ENCODE peak calls at places on chromosomes 3 and 15, in six cellular contexts. B is mucosa of descending colon, E is neural progenitor cell, H is Karpas-422, N is right lobe of liver, C is fibroblast of lung. L is an unnamed sample.

GRCh38 chr3:51538115-51538458 is 432 bp upstream of the RAD54L2 start:
- DNase-seq in B (no peak), E (no peak), H (peak; percentile 65), N (no peak), C (peak; percentile 18), L (no peak)

GRCh38 chr3:89353465-89353864 is 246.0 kb downstream of the EPHA3 start:
- DNase-seq in B (no peak), E (no peak), H (no peak), N (no peak), C (peak; percentile 51), L (peak; percentile 51)

GRCh38 chr15:68230157-68231100 is 901 bp upstream of the CLN6 start:
- DNase-seq in B (no peak), E (no peak), H (no peak), N (no peak), C (no peak), L (no peak)

GRCh38 chr15:65355173-65355982 is 22.4 kb downstream of the IGDCC3 start:
- DNase-seq in B (no peak), E (peak; percentile 98), H (no peak), N (no peak), C (no peak), L (no peak)

GRCh38 chr15:94847325-94847724 is 616.0 kb downstream of the MCTP2 start:
- DNase-seq in B (no peak), E (no peak), H (no peak), N (no peak), C (no peak), L (no peak)

GRCh38 chr3:44184319-44184953 is 57.2 kb upstream of the TOPAZ1 start:
- DNase-seq in B (no peak), E (peak; percentile 45), H (no peak), N (no peak), C (no peak), L (peak; percentile 39)

GRCh38 chr3:66163222-66163621 is 57.6 kb upstream of the SLC25A26 start:
- DNase-seq in B (no peak), E (no peak), H (no peak), N (no peak), C (no peak), L (no peak)

GRCh38 chr3:104909188-104909587 is 457.5 kb upstream of the ALCAM start:
- DNase-seq in B (no peak), E (no peak), H (no peak), N (no peak), C (peak; percentile 79), L (peak; percentile 56)

GRCh38 chr15:51075364-51075763 is 19.3 kb downstream of the TNFAIP8L3 start:
- DNase-seq in B (no peak), E (no peak), H (no peak), N (no peak), C (no peak), L (no peak)

GRCh38 chr15:47746516-47746915 is 29.2 kb downstream of the SEMA6D start:
- DNase-seq in B (no peak), E (peak; percentile 15), H (no peak), N (no peak), C (no peak), L (no peak)

GRCh38 chr3:182182531-182182968 is 470.8 kb downstream of the SOX2 start:
- DNase-seq in B (no peak), E (no peak), H (no peak), N (no peak), C (peak; percentile 57), L (peak; percentile 85)

GRCh38 chr15:59687831-59688230 is 1.3 kb downstream of the BNIP2 start:
- DNase-seq in B (no peak), E (no peak), H (peak; percentile 86), N (no peak), C (peak; percentile 38), L (peak; percentile 48)

GRCh38 chr15:69762373-69763148 is 309.9 kb downstream of the RPLP1 start:
- DNase-seq in B (no peak), E (peak; percentile 60), H (peak; percentile 67), N (no peak), C (no peak), L (peak; percentile 29)

GRCh38 chr15:90481023-90481422 is 48.7 kb upstream of the CRTC3 start:
- DNase-seq in B (no peak), E (no peak), H (no peak), N (no peak), C (peak; percentile 52), L (no peak)

GRCh38 chr15:48966595-48967301 is 3.0 kb upstream of the SHC4 start:
- DNase-seq in B (no peak), E (no peak), H (no peak), N (no peak), C (peak; percentile 89), L (no peak)

GRCh38 chr3:49703443-49703927 is 14.1 kb downstream of the RNF123 start:
- DNase-seq in B (no peak), E (peak; percentile 75), H (peak; percentile 87), N (no peak), C (peak; percentile 46), L (peak; percentile 60)

GRCh38 chr3:127217594-127218456 is 24.9 kb downstream of the PRR23E start:
- DNase-seq in B (no peak), E (no peak), H (no peak), N (no peak), C (no peak), L (no peak)

GRCh38 chr15:27234593-27234992 is 263.6 kb downstream of the GABRG3 start:
- DNase-seq in B (no peak), E (no peak), H (no peak), N (no peak), C (peak; percentile 28), L (no peak)

GRCh38 chr15:62306851-62307504 is 141.9 kb upstream of the C2CD4B start:
- DNase-seq in B (no peak), E (peak; percentile 91), H (peak; percentile 83), N (peak; percentile 72), C (peak; percentile 68), L (peak; percentile 72)

GRCh38 chr3:12908859-12909258 is 67.5 kb upstream of the RPL32 start:
- DNase-seq in B (peak; percentile 38), E (no peak), H (no peak), N (no peak), C (no peak), L (no peak)

GRCh38 chr3:12914075-12914474 is 72.7 kb upstream of the RPL32 start:
- DNase-seq in B (no peak), E (no peak), H (no peak), N (no peak), C (no peak), L (no peak)

GRCh38 chr3:12909710-12910109 is 68.3 kb upstream of the RPL32 start:
- DNase-seq in B (peak; percentile 40), E (no peak), H (no peak), N (no peak), C (no peak), L (no peak)

GRCh38 chr3:12910356-12911099 is 69.2 kb upstream of the RPL32 start:
- DNase-seq in B (peak; percentile 22), E (no peak), H (no peak), N (no peak), C (no peak), L (no peak)

DNA sequence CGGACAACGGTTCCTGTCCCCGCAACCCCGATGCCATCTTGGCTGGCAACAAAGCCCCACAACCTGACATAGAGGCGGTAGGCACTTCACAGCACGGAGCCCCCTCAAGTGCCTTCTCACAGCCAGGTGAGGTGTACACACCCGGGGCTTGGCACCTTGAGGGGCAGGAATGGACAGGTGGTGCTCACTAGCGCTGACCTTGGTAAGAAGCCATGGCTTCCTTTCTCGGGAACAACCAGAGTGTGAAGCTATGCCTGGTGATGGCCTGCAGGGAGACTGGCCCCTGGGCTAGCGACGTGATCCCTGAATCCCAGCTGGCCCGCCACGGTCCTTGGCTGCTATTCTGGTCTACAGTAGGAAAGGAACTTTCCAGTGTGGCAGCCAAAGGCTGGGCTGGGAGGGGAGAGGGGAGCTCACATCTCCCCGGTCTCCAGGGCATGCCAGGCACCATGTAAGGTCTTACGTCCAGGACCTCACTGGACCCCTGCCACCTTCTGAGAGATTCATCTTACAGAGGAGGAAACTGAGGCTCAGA is 70.6 kb upstream of the RPL32 start:
- DNase-seq in B (peak; percentile 39), E (no peak), H (no peak), N (no peak), C (no peak), L (no peak)
- H3K36me3 ChIP-seq in B (no peaks in the 10 kb centered on the region), E (no peaks in the 10 kb centered on the region), H (no peaks in the 10 kb centered on the region), N (peaks cover 60% of the 10 kb centered on the region), C (peaks cover 10% of the 10 kb centered on the region), L (no peaks in the 10 kb centered on the region)

DNA sequence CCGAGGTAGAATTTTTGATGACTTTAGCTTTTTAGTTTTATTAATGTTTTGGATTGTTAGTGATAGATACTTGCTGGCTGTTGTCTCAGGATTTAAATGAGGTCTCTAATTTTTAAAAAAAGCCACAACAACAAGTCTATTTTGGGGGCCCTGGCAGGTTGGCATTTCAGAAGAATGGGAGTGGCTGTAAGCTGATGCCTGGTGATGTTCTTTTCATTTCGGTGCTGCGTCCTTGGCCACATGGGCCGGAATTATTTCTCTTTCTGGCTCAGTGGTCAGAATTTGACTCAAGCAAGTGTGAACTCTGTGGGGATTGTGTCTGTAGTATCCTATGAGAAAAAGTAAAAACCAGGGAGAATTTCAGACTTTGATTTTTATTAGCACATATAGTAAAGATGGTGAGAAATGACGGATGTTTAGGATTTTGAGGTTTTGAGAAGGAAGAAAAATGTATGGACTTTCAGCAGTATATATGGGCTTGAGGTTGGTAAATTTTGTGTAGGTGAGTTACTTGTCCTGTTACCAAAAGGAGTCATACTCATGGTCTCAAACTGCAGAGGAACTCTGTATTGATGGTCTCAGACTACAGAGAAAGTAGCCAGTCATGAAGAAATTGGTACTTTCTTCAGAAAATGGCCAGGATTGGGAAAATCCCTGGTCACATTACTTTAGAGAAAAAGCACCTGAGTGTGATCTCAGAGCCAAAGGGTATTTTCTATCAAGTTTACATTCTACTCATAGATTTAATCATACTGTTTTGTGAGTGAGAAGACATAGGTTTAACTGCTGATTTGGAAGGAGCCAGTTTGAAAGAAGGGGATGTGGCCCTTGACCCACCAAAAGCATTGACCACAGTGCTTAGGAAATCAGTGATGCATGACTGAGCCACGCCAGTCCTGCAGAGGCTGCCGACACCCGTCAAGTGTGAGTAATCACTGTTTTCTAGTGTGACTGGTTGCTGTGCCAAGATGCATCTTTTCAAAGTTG is 203.3 kb downstream of the AKAP13 start:
- DNase-seq in B (no peak), E (peak; percentile 38), H (peak; percentile 54), N (no peak), C (peak; percentile 70), L (no peak)
- H3K36me3 ChIP-seq in B (no peaks in the 10 kb centered on the region), E (no peaks in the 10 kb centered on the region), H (peaks cover 19% of the 10 kb centered on the region), N (peaks cover 4% of the 10 kb centered on the region), C (peaks cover 2% of the 10 kb centered on the region), L (no peaks in the 10 kb centered on the region)

DNA sequence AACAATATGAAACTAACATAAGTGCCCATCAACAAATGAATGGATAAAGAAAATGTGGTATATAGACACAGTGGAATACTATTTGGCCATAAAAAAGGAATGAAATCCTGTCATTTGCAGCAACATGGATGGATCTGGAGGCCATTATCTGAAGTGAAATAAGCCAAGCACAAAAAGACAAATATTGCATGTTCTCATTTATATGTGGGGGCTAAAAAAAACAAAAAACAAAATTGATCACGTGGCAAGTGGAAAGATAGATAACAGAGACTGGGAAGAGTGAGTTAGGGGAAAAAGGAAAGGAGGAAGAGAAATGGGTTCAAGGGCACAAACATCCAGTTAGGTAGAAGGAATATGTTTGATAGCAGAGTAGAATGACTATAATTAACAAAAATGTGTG is 155.9 kb upstream of the BHLHE40 start:
- DNase-seq in B (no peak), E (no peak), H (no peak), N (no peak), C (no peak), L (no peak)
- H3K36me3 ChIP-seq in B (no peaks in the 10 kb centered on the region), E (no peaks in the 10 kb centered on the region), H (no peaks in the 10 kb centered on the region), N (no peaks in the 10 kb centered on the region), C (no peaks in the 10 kb centered on the region), L (no peaks in the 10 kb centered on the region)

DNA sequence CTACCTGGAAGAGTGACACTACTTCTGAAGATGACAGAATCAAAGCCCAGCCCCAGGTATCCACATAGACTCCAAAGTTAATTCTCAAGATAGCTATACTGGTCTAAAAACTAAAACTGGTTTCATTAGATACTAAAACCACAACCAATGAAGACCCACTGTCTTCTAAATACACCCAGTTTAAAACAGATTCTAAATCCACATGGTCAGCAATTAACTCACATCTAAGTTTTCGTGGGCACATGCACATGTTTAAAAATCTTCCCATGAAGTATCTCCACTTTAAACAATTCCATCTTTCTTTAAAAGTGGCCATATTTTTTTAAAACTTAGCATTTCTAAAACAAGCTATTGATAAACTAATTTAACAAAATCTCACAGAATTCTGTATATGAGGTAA is 63.1 kb downstream of the GPR160 start:
- DNase-seq in B (no peak), E (no peak), H (no peak), N (no peak), C (no peak), L (no peak)
- H3K36me3 ChIP-seq in B (peaks cover 10% of the 10 kb centered on the region), E (peaks cover 39% of the 10 kb centered on the region), H (peaks cover 55% of the 10 kb centered on the region), N (peaks cover 27% of the 10 kb centered on the region), C (peaks cover 10% of the 10 kb centered on the region), L (peaks cover 60% of the 10 kb centered on the region)

L was measured in A673.